ENCODE peak calls at places on chromosome 16, in ten cellular contexts. Q is mucosa of gallbladder, X is renal cortical epithelial cell, K is nephron progenitor cell, S is GM23248, F is NT2/D1, T is endothelial cell, E is amniotic stem cell, W is caudate nucleus, C is activated T-cell treated with anti-CD3 and anti-CD28 coated beads for 48 hours. O is an unnamed sample.

GRCh38 chr16:17160285-17160854 is 310.4 kb downstream of the XYLT1 start:
- DNase-seq in K (peak; percentile 5), F (no peak), E (no peak), C (no peak), Q (no peak), X (no peak), S (peak; percentile 7), W (no peak), T (no peak), O (no peak)

GRCh38 chr16:24504467-24505345 is 34.7 kb upstream of the RBBP6 start:
- DNase-seq in W (peak; percentile 21), F (peak; percentile 73), K (peak; percentile 65), S (peak; percentile 79), T (peak; percentile 66), C (peak; percentile 42), X (peak; percentile 56), E (peak; percentile 33), Q (peak; percentile 33), O (peak; percentile 41)

GRCh38 chr16:12677472-12677871 is 126.2 kb downstream of the CPPED1 start:
- DNase-seq in W (no peak), C (no peak), S (no peak), Q (no peak), E (no peak), F (no peak), K (no peak), X (no peak), T (no peak), O (no peak)

GRCh38 chr16:57239089-57239488 is 6.0 kb upstream of the ARL2BP start:
- DNase-seq in F (no peak), K (no peak), E (no peak), W (no peak), X (no peak), T (no peak), S (no peak), C (no peak), Q (no peak), O (no peak)

GRCh38 chr16:70738083-70738977 is 52.5 kb upstream of the MTSS2 start:
- DNase-seq in W (peak; percentile 37), C (peak; percentile 43), T (peak; percentile 71), Q (peak; percentile 59), F (no peak), E (peak; percentile 31), K (peak; percentile 55), S (peak; percentile 88), X (peak; percentile 63), O (peak; percentile 26)

GRCh38 chr16:17446661-17447060 is 24.1 kb downstream of the XYLT1 start:
- DNase-seq in E (no peak), F (no peak), S (no peak), C (no peak), Q (no peak), X (no peak), T (no peak), K (peak; percentile 14), W (no peak), O (no peak)

GRCh38 chr16:67803894-67804293 is 2.5 kb downstream of the RANBP10 start:
- DNase-seq in T (no peak), E (no peak), F (no peak), Q (no peak), K (no peak), C (no peak), W (no peak), X (no peak), S (no peak), O (no peak)

GRCh38 chr16:68384293-68385255 is 63.7 kb downstream of the SMPD3 start:
- DNase-seq in F (no peak), E (no peak), W (no peak), X (no peak), Q (no peak), T (no peak), C (no peak), S (no peak), K (no peak), O (no peak)

GRCh38 chr16:89742948-89743347 is 21.6 kb downstream of the ZNF276 start:
- DNase-seq in X (no peak), F (no peak), Q (no peak), C (no peak), T (no peak), S (no peak), E (no peak), K (no peak), W (peak; percentile 26), O (no peak)

GRCh38 chr16:12896562-12896961 is 4.8 kb upstream of the SHISA9 start:
- DNase-seq in W (no peak), E (no peak), K (no peak), T (peak; percentile 36), S (peak; percentile 41), C (no peak), Q (no peak), X (peak; percentile 69), F (no peak), O (no peak)

GRCh38 chr16:3112058-3112880 is at the start of gene ZNF205:
- DNase-seq in Q (peak; percentile 56), S (peak; percentile 76), C (no peak), T (peak; percentile 55), K (peak; percentile 81), X (peak; percentile 64), F (no peak), E (peak; percentile 36), W (peak; percentile 81), O (peak; percentile 49)

GRCh38 chr16:69711115-69711740 is 15.1 kb downstream of the NQO1 start:
- DNase-seq in F (no peak), S (peak; percentile 89), Q (peak; percentile 60), K (no peak), E (no peak), W (peak; percentile 18), X (peak; percentile 96), C (no peak), T (no peak), O (no peak)

GRCh38 chr16:83802135-83802534 is 5.6 kb upstream of the HSBP1 start:
- DNase-seq in W (no peak), K (no peak), S (peak; percentile 93), E (peak; percentile 61), T (no peak), X (peak; percentile 81), C (no peak), Q (no peak), F (peak; percentile 57), O (no peak)

GRCh38 chr16:70267516-70267915 is 15.8 kb upstream of the EXOSC6 start:
- DNase-seq in C (no peak), T (peak; percentile 70), X (peak; percentile 47), E (no peak), W (no peak), K (peak; percentile 54), S (peak; percentile 66), F (peak; percentile 68), Q (no peak), O (no peak)

GRCh38 chr16:71767060-71767900 is 41.4 kb downstream of the AP1G1 start:
- DNase-seq in C (no peak), S (peak; percentile 31), X (no peak), W (no peak), K (no peak), T (no peak), Q (no peak), F (no peak), E (no peak), O (no peak)

GRCh38 chr16:24523569-24523968 is 15.8 kb upstream of the RBBP6 start:
- DNase-seq in T (no peak), S (peak; percentile 31), W (no peak), E (no peak), K (peak; percentile 26), C (no peak), Q (no peak), F (no peak), X (no peak), O (no peak)

GRCh38 chr16:7967986-7968509 is 622.3 kb downstream of the TMEM114 start:
- DNase-seq in T (no peak), S (no peak), K (no peak), C (no peak), F (no peak), Q (no peak), W (no peak), X (no peak), E (no peak), O (no peak)

GRCh38 chr16:75462804-75463203 is 1.7 kb downstream of the TMEM170A start:
- DNase-seq in T (no peak), C (no peak), K (no peak), E (no peak), W (no peak), Q (no peak), S (peak; percentile 32), F (no peak), X (no peak), O (no peak)

GRCh38 chr16:75293746-75294145 is 42.3 kb upstream of the BCAR1 start:
- DNase-seq in T (no peak), X (no peak), K (no peak), S (no peak), C (no peak), Q (no peak), W (no peak), F (no peak), E (no peak), O (no peak)

GRCh38 chr16:592518-593306 is 2.8 kb downstream of the RAB40C start:
- DNase-seq in T (no peak), F (no peak), E (no peak), K (no peak), S (peak; percentile 20), W (peak; percentile 49), X (peak; percentile 72), C (no peak), Q (peak; percentile 58), O (peak; percentile 45)

GRCh38 chr16:75494696-75495601 is at the start of gene CHST6:
- DNase-seq in W (peak; percentile 77), F (no peak), S (peak; percentile 54), X (no peak), E (no peak), Q (no peak), K (peak; percentile 70), C (peak; percentile 31), T (peak; percentile 59), O (no peak)

GRCh38 chr16:19926449-19927390 is 42.1 kb upstream of the GPRC5B start:
- DNase-seq in Q (no peak), C (no peak), S (peak; percentile 56), W (no peak), X (peak; percentile 66), T (no peak), F (no peak), K (no peak), E (no peak), O (no peak)

GRCh38 chr16:54282202-54282922 is 4.2 kb downstream of the IRX3 start:
- DNase-seq in Q (no peak), S (no peak), X (no peak), F (no peak), C (peak; percentile 41), T (peak; percentile 80), K (peak; percentile 83), W (no peak), E (no peak), O (no peak)

GRCh38 chr16:70635356-70636016 is 10.9 kb upstream of the IL34 start:
- DNase-seq in S (peak; percentile 88), K (peak; percentile 45), W (no peak), F (peak; percentile 25), E (peak; percentile 56), C (no peak), T (no peak), Q (no peak), X (no peak), O (peak; percentile 45)

GRCh38 chr16:57619606-57620315 is 8.7 kb upstream of the ADGRG1 start:
- DNase-seq in S (no peak), W (no peak), F (no peak), X (no peak), Q (peak; percentile 77), K (no peak), T (no peak), E (no peak), C (no peak), O (no peak)

GRCh38 chr16:54346046-54346445 is 59.5 kb upstream of the IRX3 start:
- DNase-seq in Q (no peak), E (no peak), C (no peak), X (no peak), W (no peak), K (no peak), F (no peak), T (no peak), S (peak; percentile 57), O (no peak)

GRCh38 chr16:62889097-62889496 is 852.9 kb upstream of the CDH8 start:
- DNase-seq in F (no peak), E (no peak), W (no peak), X (no peak), S (no peak), Q (no peak), C (no peak), K (no peak), T (no peak), O (no peak)

GRCh38 chr16:4313563-4314531 is 2.0 kb upstream of the GLIS2 start:
- DNase-seq in F (no peak), S (peak; percentile 52), K (peak; percentile 76), E (no peak), X (peak; percentile 87), Q (peak; percentile 50), C (no peak), W (no peak), T (peak; percentile 86), O (no peak)